ENCODE peak calls at places on chromosomes 16 and 17, in five cellular contexts. K, Q, U, J and H are unnamed samples.

GRCh38 chr16:87457724-87458423 is 35.0 kb downstream of the ZCCHC14 start:
- DNase-seq in K (no peak), Q (no peak), U (peak), J (no peak), H (peak)

GRCh38 chr16:30875881-30876791 is 17.7 kb downstream of the BCL7C start:
- DNase-seq in K (no peak), Q (no peak), U (no peak), J (no peak), H (no peak)

GRCh38 chr17:77126519-77126918 is 14.2 kb upstream of the SEC14L1 start:
- DNase-seq in K (no peak), Q (no peak), U (no peak), J (no peak), H (peak)

GRCh38 chr16:22270525-22270924 is 26.7 kb upstream of the POLR3E start:
- DNase-seq in K (no peak), Q (no peak), U (no peak), J (no peak), H (no peak)

GRCh38 chr17:50538549-50539410 is 6.2 kb downstream of the EPN3 start:
- DNase-seq in K (peak), Q (no peak), U (no peak), J (no peak), H (no peak)

GRCh38 chr17:48546187-48546923 is 1.4 kb upstream of the HOXB2 start:
- DNase-seq in K (no peak), Q (no peak), U (no peak), J (no peak), H (no peak)

GRCh38 chr17:15007001-15007400 is 258.1 kb downstream of the PMP22 start:
- DNase-seq in K (no peak), Q (no peak), U (no peak), J (no peak), H (no peak)

GRCh38 chr16:67470314-67470713 is 10.6 kb downstream of the ATP6V0D1 start:
- DNase-seq in K (peak), Q (no peak), U (no peak), J (peak), H (no peak)

GRCh38 chr16:19130852-19131808 is 17.4 kb downstream of the ITPRIPL2 start:
- DNase-seq in K (no peak), Q (no peak), U (peak), J (no peak), H (no peak)

GRCh38 chr16:11783319-11784047 is 13.6 kb downstream of the ZC3H7A start:
- DNase-seq in K (no peak), Q (no peak), U (no peak), J (no peak), H (no peak)

GRCh38 chr17:10156579-10157488 is 41.6 kb downstream of the GAS7 start:
- DNase-seq in K (peak), Q (no peak), U (no peak), J (peak), H (no peak)

GRCh38 chr17:3935140-3935542 is 18.9 kb upstream of the P2RX1 start:
- DNase-seq in K (peak), Q (no peak), U (peak), J (peak), H (peak)

GRCh38 chr17:54950116-54950515 is 18.3 kb downstream of the COX11 start:
- DNase-seq in K (no peak), Q (no peak), U (no peak), J (no peak), H (no peak)

GRCh38 chr17:58039975-58040374 is 32.9 kb upstream of the SRSF1 start:
- DNase-seq in K (no peak), Q (no peak), U (no peak), J (no peak), H (peak)

GRCh38 chr17:72510454-72511016 is 389.7 kb downstream of the SOX9 start:
- DNase-seq in K (no peak), Q (no peak), U (no peak), J (no peak), H (no peak)

GRCh38 chr17:1179635-1180433 is at the start of gene ABR:
- DNase-seq in K (peak), Q (no peak), U (no peak), J (peak), H (no peak)

GRCh38 chr16:74438492-74438979 is 17.3 kb upstream of the CLEC18B start:
- DNase-seq in K (no peak), Q (no peak), U (no peak), J (no peak), H (no peak)

GRCh38 chr17:48915459-48916282 is 7.5 kb downstream of the UBE2Z start:
- DNase-seq in K (no peak), Q (no peak), U (peak), J (peak), H (peak)

GRCh38 chr17:49687878-49688491 is 10.1 kb upstream of the SPOP start:
- DNase-seq in K (no peak), Q (no peak), U (no peak), J (no peak), H (no peak)

GRCh38 chr17:76262732-76263344 is 2.3 kb upstream of the UBALD2 start:
- DNase-seq in K (peak), Q (no peak), U (no peak), J (peak), H (no peak)

GRCh38 chr16:31427441-31428276 is 501 bp downstream of the COX6A2 start:
- DNase-seq in K (peak), Q (no peak), U (no peak), J (peak), H (no peak)

GRCh38 chr16:2704166-2704982 is 15.7 kb downstream of the PRSS27 start:
- DNase-seq in K (peak), Q (no peak), U (no peak), J (no peak), H (no peak)

GRCh38 chr17:75036643-75037268 is 10.0 kb downstream of the ATP5PD start:
- DNase-seq in K (no peak), Q (peak), U (no peak), J (peak), H (no peak)

GRCh38 chr17:38921756-38922411 is 3.5 kb upstream of the LASP1NB start:
- DNase-seq in K (peak), Q (no peak), U (no peak), J (no peak), H (no peak)
- H3K27ac ChIP-seq in K (peak), Q (peak), U (no peak), J (peak), H (no peak)

GRCh38 chr17:32943206-32943605 is 15.3 kb downstream of the TMEM98 start:
- DNase-seq in K (no peak), Q (no peak), U (no peak), J (no peak), H (no peak)

GRCh38 chr17:32943647-32944191 is 15.8 kb downstream of the TMEM98 start:
- DNase-seq in K (no peak), Q (no peak), U (peak), J (no peak), H (no peak)

GRCh38 chr17:32947736-32948135 is 19.8 kb downstream of the TMEM98 start:
- DNase-seq in K (no peak), Q (no peak), U (no peak), J (no peak), H (no peak)

GRCh38 chr17:32944248-32945020 is 16.5 kb downstream of the TMEM98 start:
- DNase-seq in K (no peak), Q (no peak), U (no peak), J (no peak), H (no peak)

DNA sequence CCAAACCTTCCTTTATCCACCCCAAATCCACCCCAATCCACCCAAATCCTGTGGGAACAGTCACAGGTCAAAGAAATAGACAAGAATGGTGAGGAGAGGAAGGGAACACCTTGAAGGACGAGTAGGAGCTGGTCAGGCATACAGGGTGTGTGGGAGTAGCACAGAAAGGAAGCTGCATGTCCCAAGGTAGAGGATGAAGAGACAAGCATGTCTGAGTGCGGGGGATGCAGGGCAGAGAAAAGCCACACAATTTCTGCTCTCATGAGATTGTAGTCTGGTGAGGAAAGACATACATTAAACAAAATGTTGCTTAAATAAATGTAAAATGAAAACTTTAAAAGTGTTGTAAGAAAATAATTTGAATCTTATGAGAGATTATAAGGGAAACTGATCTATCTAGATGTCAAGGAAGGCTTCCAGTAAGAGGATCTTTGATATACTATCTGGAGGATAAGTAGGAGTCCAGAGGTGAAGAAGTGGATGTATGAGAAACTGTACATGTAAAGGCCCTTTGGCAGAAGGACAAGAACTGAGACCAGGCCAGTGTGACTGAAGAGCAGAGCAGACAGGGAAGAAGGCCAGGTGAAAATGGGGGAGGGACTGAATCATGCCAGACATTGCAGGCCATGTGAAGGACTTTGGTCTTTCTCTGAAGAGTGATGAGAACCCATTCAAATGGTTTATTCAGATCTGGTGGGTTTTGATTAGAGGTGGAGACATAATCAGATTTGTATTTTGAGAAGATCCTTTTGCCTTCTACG is 18.6 kb downstream of the TMEM98 start:
- DNase-seq in K (no peak), Q (no peak), U (no peak), J (no peak), H (no peak)
- H3K27ac ChIP-seq in K (no peak), Q (no peak), U (no peak), J (no peak), H (no peak)

GRCh38 chr16:89723279-89724250 is 2.2 kb downstream of the ZNF276 start:
- DNase-seq in K (no peak), Q (no peak), U (no peak), J (no peak), H (no peak)
- H3K27ac ChIP-seq in K (peak), Q (peak), U (no peak), J (no peak), H (peak)

DNA sequence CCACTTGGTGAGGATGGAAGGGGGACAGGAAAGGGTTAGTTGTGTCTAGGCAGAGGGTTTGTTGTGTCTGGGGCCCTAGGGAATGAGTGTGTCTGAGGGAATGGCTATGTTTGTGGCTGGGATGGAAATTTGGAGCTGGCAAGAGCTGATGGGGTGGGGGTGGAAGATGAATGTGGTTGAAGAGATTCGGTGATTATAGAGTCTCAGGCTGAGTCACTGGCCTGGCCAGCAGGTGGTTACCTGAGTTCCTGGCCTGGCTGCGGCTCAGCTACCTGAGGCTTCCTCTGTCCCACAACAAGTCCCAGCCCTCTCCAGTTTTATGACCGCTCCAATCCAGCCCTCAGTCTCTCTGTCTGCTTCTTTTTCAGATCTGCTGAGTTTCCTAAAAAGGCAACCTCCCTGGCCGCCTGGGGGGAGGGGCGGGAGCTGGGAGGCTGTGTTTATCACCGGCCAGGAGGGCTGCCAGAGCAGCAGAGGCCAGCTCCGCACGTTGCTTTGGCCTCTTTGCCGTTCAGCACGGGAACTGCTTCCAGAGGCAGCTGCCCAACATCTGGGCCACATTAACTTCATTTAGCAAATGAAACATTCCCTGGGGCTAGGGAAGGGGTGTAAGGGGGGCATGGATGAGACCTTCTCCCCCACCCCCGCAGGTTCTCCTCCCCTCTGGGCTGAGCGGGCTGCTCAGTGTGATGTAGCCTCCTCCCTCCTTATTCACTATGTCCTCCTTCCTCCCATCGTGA is 21.8 kb downstream of the ITGB3 start:
- DNase-seq in K (no peak), Q (peak), U (peak), J (peak), H (no peak)
- H3K27ac ChIP-seq in K (peak), Q (peak), U (peak), J (peak), H (no peak)

GRCh38 chr17:29038511-29039300 is 4.2 kb upstream of the PIPOX start:
- DNase-seq in K (no peak), Q (no peak), U (no peak), J (no peak), H (no peak)
- H3K27ac ChIP-seq in K (no peak), Q (no peak), U (no peak), J (no peak), H (peak)